ENCODE peak calls at places on chromosomes 13 and 19, in seven cellular contexts. J is H9, U is trophoblast cell, S is neuronal stem cell, D is mesendoderm, T is mesenchymal stem cell, C is IMR-90. R is an unnamed sample.

GRCh38 chr13:106143930-106144709 is 391.3 kb downstream of the EFNB2 start:
- DNase-seq in J (no peak), U (peak; percentile 98), S (no peak), D (peak; percentile 83), T (no peak), C (no peak), R (no peak)

GRCh38 chr19:29671393-29672076 is 6.3 kb downstream of the PLEKHF1 start:
- DNase-seq in J (no peak), U (peak; percentile 99), S (no peak), D (no peak), T (peak; percentile 43), C (no peak), R (no peak)

GRCh38 chr13:42574435-42575311 is 721 bp downstream of the TNFSF11 start:
- DNase-seq in J (peak; percentile 43), U (no peak), S (no peak), D (peak; percentile 13), T (peak; percentile 14), C (no peak), R (no peak)

GRCh38 chr13:95267662-95268369 is 33.4 kb downstream of the ABCC4 start:
- DNase-seq in J (no peak), U (no peak), S (no peak), D (peak; percentile 11), T (peak; percentile 99), C (peak; percentile 96), R (no peak)

GRCh38 chr13:113862766-113863510 is 938 bp downstream of the GAS6 start:
- DNase-seq in J (peak; percentile 60), U (peak; percentile 57), S (no peak), D (peak; percentile 63), T (peak; percentile 43), C (no peak), R (no peak)

GRCh38 chr13:30665638-30666037 is 47.9 kb downstream of the USPL1 start:
- DNase-seq in J (no peak), U (no peak), S (no peak), D (peak; percentile 53), T (no peak), C (no peak), R (no peak)

GRCh38 chr19:7013678-7014077 is 7.6 kb downstream of the MBD3L2B start:
- DNase-seq in J (no peak), U (peak; percentile 2), S (no peak), D (no peak), T (no peak), C (no peak), R (no peak)

GRCh38 chr19:14030997-14031718 is 404 bp upstream of the IL27RA start:
- DNase-seq in J (no peak), U (no peak), S (no peak), D (no peak), T (no peak), C (no peak), R (no peak)

GRCh38 chr13:50159613-50160012 is 144.4 kb downstream of the KCNRG start:
- DNase-seq in J (no peak), U (no peak), S (no peak), D (no peak), T (peak; percentile 28), C (no peak), R (no peak)

GRCh38 chr13:48199404-48199991 is 33.5 kb upstream of the ITM2B start:
- DNase-seq in J (no peak), U (peak; percentile 70), S (no peak), D (no peak), T (no peak), C (no peak), R (no peak)

GRCh38 chr19:38877781-38878574 is at the start of gene RINL:
- DNase-seq in J (peak; percentile 48), U (no peak), S (no peak), D (no peak), T (no peak), C (no peak), R (no peak)

GRCh38 chr13:27925220-27925991 is 5.6 kb downstream of the PDX1 start:
- DNase-seq in J (no peak), U (no peak), S (no peak), D (no peak), T (no peak), C (no peak), R (no peak)

GRCh38 chr13:65656740-65657329 is 1573.3 kb downstream of the PCDH9 start:
- DNase-seq in J (no peak), U (peak; percentile 1), S (no peak), D (no peak), T (peak; percentile 25), C (peak; percentile 30), R (no peak)

GRCh38 chr19:49614096-49614857 is 23.3 kb downstream of the PRR12 start:
- DNase-seq in J (no peak), U (peak; percentile 32), S (no peak), D (no peak), T (peak; percentile 96), C (peak; percentile 91), R (no peak)

GRCh38 chr19:35207391-35207871 is 21.1 kb downstream of the FAM187B start:
- DNase-seq in J (no peak), U (peak; percentile 12), S (no peak), D (no peak), T (no peak), C (no peak), R (no peak)

GRCh38 chr13:27171244-27171829 is at the start of gene USP12:
- DNase-seq in J (peak; percentile 63), U (no peak), S (no peak), D (peak; percentile 64), T (peak; percentile 24), C (peak; percentile 22), R (peak; percentile 76)

GRCh38 chr13:67231481-67231940 is 1.4 kb upstream of the PCDH9 start:
- DNase-seq in J (no peak), U (no peak), S (peak; percentile 9), D (no peak), T (no peak), C (no peak), R (no peak)

GRCh38 chr13:45500492-45501174 is 35.9 kb downstream of the COG3 start:
- DNase-seq in J (no peak), U (no peak), S (no peak), D (peak; percentile 35), T (peak; percentile 78), C (peak; percentile 96), R (no peak)

GRCh38 chr13:43551897-43552456 is 234.8 kb downstream of the ENOX1 start:
- DNase-seq in J (no peak), U (peak; percentile 21), S (no peak), D (no peak), T (no peak), C (no peak), R (no peak)

GRCh38 chr19:30226464-30227070 is 145.6 kb upstream of the ZNF536 start:
- DNase-seq in J (no peak), U (no peak), S (no peak), D (peak; percentile 38), T (no peak), C (no peak), R (peak; percentile 59)

GRCh38 chr19:48061401-48062344 is 17.8 kb upstream of the CABP5 start:
- DNase-seq in J (peak; percentile 57), U (no peak), S (no peak), D (peak; percentile 88), T (no peak), C (no peak), R (peak; percentile 74)

GRCh38 chr19:22616659-22617058 is 17.5 kb upstream of the ZNF492 start:
- DNase-seq in J (no peak), U (no peak), S (no peak), D (no peak), T (no peak), C (no peak), R (no peak)

DNA sequence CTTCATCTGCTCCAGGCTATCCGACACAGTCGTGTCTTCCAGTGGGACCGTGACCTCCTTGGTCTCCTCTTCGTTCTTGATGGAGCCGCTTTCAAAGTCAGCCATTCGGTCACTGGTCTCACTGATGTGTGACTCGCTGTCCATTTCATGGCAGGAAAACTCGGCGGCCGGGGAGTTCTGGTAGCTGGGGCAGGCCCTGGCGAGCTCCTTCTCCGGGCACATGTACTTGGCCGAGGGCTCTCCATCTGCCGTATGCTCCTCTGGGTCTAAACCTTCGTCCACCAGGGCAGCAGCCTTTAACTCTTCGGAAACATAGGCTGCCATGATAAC is 69.8 kb downstream of the TSHZ3 start:
- DNase-seq in J (no peak), U (no peak), S (no peak), D (no peak), T (no peak), C (no peak), R (no peak)
- H2AK5ac ChIP-seq in J (no peak overlapping the region), U (no peak overlapping the region), S (no peak overlapping the region), D (no peak overlapping the region), T (no peak overlapping the region), C (no peak overlapping the region), R (no peak overlapping the region)

GRCh38 chr19:1262687-1263123 is 6.4 kb upstream of the CIRBP start:
- DNase-seq in J (no peak), U (no peak), S (no peak), D (no peak), T (no peak), C (no peak), R (no peak)
- H2AK5ac ChIP-seq in J (no peak overlapping the region), U (peak overlapping the region; percentile 33), S (peak overlapping the region; percentile 100), D (peak overlapping the region; percentile 11), T (peak overlapping the region; percentile 91), C (peak overlapping the region; percentile 97), R (no peak overlapping the region)

GRCh38 chr19:44741841-44742352 is 6.6 kb upstream of the BCL3 start:
- DNase-seq in J (peak; percentile 59), U (peak; percentile 94), S (no peak), D (peak; percentile 78), T (peak; percentile 100), C (peak; percentile 100), R (no peak)
- H2AK5ac ChIP-seq in J (no peak overlapping the region), U (peak overlapping the region; percentile 40), S (peak overlapping the region; percentile 92), D (no peak overlapping the region), T (no peak overlapping the region), C (peak overlapping the region; percentile 97), R (no peak overlapping the region)

DNA sequence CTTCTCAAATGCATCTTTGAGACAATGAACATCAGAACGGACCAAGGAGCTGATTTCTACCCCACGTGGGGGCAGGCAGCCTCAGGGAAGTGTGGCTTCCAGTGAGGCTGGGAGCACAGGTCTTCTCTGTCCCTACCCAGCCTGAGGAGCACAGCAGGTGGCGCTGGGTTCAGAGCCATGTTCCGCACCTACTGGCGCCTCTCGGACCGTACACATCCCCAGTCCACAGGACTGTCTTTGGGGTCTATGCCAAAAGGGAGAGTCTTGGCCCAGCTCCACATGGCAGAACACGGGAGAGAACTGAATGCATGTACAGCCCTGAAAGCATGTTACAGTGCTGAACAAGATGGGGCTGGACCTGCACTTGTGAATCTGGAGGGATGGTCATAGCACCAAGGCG is 22.6 kb downstream of the SUGP1 start:
- DNase-seq in J (no peak), U (no peak), S (no peak), D (no peak), T (no peak), C (no peak), R (no peak)
- H2AK5ac ChIP-seq in J (no peak overlapping the region), U (no peak overlapping the region), S (no peak overlapping the region), D (no peak overlapping the region), T (no peak overlapping the region), C (no peak overlapping the region), R (no peak overlapping the region)

R was measured in H1.